ENCODE peak calls at places on chromosomes 5 and 9, in five cellular contexts. Y is heart left ventricle, E is breast epithelium, I is A549, T is transverse colon. L is an unnamed sample.

GRCh38 chr9:109880276-109881169 is 100.5 kb downstream of the PALM2AKAP2 start:
- DNase-seq in T (no peak), E (no peak), I (peak; percentile 66), Y (no peak), L (no peak)

GRCh38 chr9:77946969-77947368 is 84.6 kb downstream of the GNAQ start:
- DNase-seq in I (no peak), Y (peak; percentile 39), E (no peak), T (peak; percentile 49), L (no peak)

GRCh38 chr9:68416891-68417570 is 60.6 kb downstream of the PGM5 start:
- DNase-seq in T (no peak), Y (no peak), E (no peak), I (no peak), L (no peak)

GRCh38 chr5:98341711-98342042 is 431.8 kb upstream of the RGMB start:
- DNase-seq in Y (no peak), E (no peak), I (no peak), T (no peak), L (no peak)

GRCh38 chr5:162512935-162513575 is 445.5 kb downstream of the GABRG2 start:
- DNase-seq in E (no peak), I (no peak), Y (no peak), T (no peak), L (no peak)

GRCh38 chr5:143506881-143507552 is 103.5 kb upstream of the NR3C1 start:
- DNase-seq in E (peak; percentile 26), I (peak; percentile 65), T (no peak), Y (no peak), L (peak; percentile 58)

GRCh38 chr9:93207860-93208734 is 24.2 kb downstream of the WNK2 start:
- DNase-seq in E (no peak), T (no peak), Y (no peak), I (no peak), L (no peak)

GRCh38 chr5:113202904-113203716 is 226.5 kb downstream of the DCP2 start:
- DNase-seq in E (peak; percentile 23), I (no peak), Y (peak; percentile 91), T (no peak), L (peak; percentile 97)

GRCh38 chr5:99045864-99046263 is 117.1 kb upstream of the CHD1 start:
- DNase-seq in E (no peak), I (no peak), Y (no peak), T (no peak), L (no peak)

GRCh38 chr5:141517902-141518610 is 29.2 kb downstream of the PCDHGC5 start:
- DNase-seq in Y (no peak), T (no peak), I (no peak), E (no peak), L (no peak)

GRCh38 chr9:31336391-31336790 is 1048.1 kb upstream of the ACO1 start:
- DNase-seq in T (no peak), E (no peak), Y (no peak), I (no peak), L (no peak)

GRCh38 chr5:35129921-35130485 is 82.3 kb upstream of the AGXT2 start:
- DNase-seq in I (no peak), E (peak; percentile 25), T (peak; percentile 51), Y (no peak), L (peak; percentile 34)

GRCh38 chr5:143262393-143263174 is 140.9 kb downstream of the NR3C1 start:
- DNase-seq in Y (no peak), T (no peak), I (no peak), E (no peak), L (no peak)

GRCh38 chr9:112489876-112490661 is 3.4 kb downstream of the KIAA1958 start:
- DNase-seq in T (no peak), I (no peak), Y (no peak), E (no peak), L (no peak)

GRCh38 chr5:123875444-123876264 is 363.7 kb downstream of the CSNK1G3 start:
- DNase-seq in E (no peak), Y (peak; percentile 32), T (peak; percentile 14), I (no peak), L (no peak)

GRCh38 chr5:54655761-54656160 is 138.2 kb downstream of the SNX18 start:
- DNase-seq in Y (no peak), T (no peak), I (no peak), E (no peak), L (no peak)
- TF ChIP-seq POLR2A in Y (no peak), T (no peak), I (no peak), E (no peak), L (no peak)

DNA sequence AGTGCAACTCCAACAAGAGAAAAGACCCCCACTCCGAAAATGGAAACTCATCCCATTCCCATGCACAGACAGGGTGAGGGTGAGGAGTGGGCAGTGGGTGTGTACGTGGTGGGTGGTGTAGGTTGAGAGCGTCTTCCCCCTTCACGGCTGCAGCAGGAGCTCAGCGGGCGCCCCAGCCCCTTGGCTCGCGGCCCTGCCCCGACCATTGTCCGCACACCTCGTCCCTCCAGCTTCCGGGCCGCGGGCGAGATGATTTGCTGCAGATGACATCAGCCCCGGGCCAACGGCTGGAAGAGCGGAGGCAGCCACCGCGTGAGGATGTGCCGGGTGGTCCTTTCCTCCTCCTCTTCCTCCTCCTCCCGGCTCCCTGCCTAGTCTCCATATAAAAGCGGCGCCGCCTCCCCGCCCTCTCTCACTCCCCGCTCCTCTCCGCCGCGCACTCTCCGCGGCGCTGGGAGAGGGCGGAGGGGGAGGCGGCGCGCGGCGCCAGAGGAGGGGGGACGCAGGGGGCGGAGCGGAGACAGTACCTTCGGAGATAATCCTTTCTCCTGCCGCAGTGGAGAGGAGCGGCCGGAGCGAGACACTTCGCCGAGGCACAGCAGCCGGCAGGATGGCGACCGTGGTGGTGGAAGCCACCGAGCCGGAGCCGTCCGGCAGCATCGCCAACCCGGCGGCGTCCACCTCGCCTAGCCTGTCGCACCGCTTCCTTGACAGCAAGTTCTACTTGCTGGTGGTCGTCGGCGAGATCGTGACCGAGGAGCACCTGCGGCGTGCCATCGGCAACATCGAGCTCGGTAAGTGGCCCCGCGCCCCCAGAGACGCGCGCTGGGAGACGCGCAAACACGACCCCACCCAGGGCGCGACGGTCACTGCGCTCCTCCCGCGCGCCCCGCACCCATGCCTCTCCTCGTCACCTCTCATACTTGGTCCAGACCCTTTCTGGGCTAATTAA is at the start of gene MAP1B:
- DNase-seq in I (peak; percentile 67), Y (peak; percentile 69), E (no peak), T (no peak), L (no peak)
- TF ChIP-seq POLR2A in I (peak; percentile 92), Y (no peak), E (no peak), T (no peak), L (no peak)

DNA sequence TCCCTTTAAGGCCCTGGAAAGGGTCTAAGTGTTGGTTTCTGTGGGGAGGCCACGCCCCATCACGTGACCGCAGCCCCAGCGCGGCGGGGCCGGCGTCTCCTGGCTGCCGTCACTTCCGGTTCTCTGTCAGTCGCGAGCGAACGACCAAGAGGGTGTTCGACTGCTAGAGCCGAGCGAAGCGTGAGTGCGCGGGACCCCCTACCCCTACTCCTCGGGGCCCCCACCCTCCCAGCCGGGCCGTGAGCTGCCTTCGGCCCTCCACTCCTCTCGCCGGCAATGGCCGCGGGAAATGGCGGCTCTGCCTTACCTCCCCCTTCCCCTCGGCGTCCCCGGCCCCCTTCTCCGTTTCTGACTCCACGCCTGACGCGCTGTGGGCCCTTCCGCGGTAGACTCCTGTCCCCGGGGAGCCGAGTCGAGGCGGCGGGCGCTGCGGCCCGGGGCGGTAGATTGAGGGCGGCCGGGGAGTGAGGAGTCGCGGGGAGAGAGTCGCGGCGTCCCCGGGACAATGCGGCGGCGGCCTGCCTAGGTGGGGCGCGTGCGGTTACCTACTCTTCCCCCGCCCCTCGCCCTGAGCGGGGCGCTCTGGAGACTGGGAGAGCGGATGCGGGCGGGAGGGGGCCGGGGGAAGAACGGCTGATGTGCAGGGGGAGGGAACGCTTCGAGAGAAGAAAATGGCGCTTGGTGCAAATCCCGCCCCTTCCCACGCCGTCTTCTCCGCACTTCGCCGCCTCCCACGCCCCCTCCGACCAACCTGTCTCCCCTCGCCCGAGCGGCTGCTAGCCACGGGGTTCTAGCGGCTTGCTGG is at the start of gene SUB1:
- DNase-seq in Y (peak; percentile 97), I (peak; percentile 94), T (peak; percentile 95), E (peak; percentile 91), L (peak; percentile 97)
- TF ChIP-seq POLR2A in Y (no peak), I (peak; percentile 84), T (peak; percentile 87), E (peak; percentile 63), L (peak; percentile 81)

GRCh38 chr5:74641014-74641777 is 668 bp upstream of the ENC1 start:
- DNase-seq in E (peak; percentile 54), Y (peak; percentile 81), I (peak; percentile 66), T (peak; percentile 93), L (peak; percentile 87)
- TF ChIP-seq POLR2A in E (no peak), Y (no peak), I (peak; percentile 8), T (no peak), L (no peak)

DNA sequence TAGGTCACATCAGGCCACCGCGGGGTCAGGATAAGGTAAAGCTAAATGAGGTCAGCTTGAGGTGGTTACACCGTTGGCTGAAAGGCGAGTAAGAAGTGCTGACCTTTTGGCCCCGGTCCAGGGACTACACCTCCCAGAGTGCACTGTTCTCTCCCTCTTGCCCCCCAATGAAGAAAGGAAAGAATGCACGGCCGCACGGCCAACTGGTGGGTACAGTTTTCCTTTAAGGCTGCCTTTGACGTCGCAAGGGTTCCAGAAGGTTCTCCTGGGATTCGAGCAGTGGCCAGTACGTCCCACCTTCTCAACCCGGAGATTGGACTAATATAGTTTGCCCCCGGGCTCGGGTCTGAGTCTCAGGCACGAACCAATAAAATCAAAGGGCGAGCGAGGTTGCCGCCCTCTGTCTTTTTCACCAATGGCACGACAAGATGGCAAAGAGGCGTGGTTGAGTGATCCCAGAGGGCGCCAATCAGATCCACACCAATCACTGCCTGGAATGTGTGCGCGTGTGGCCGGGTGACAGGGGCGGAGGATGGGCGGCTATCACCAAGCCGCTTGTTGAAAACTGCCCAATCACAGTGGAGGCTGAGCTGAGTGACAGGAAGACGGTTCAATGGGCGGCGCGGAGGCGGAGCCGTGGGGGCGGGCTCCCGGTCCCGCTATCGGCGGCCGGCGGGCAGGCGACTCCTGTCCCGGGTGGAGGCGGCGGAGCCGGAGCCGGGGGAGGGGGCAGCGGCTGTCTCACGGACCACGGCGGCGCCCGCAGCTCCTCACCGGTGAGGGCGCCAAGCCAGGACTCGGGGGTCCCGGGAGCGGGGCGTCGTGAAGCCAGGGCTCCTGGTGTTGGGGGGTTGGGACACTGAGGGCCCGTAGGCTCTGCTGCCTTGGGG is at the start of gene DNAJB5:
- DNase-seq in Y (peak; percentile 99), T (peak; percentile 98), E (peak; percentile 100), I (peak; percentile 99), L (peak; percentile 97)
- TF ChIP-seq POLR2A in Y (peak; percentile 93), T (peak; percentile 74), E (peak; percentile 41), I (peak; percentile 53), L (peak; percentile 83)

GRCh38 chr9:133125706-133126696 is 5.0 kb upstream of the RALGDS start:
- DNase-seq in E (no peak), T (peak; percentile 45), I (no peak), Y (peak; percentile 61), L (peak; percentile 63)

GRCh38 chr9:133129001-133129799 is 8.2 kb upstream of the RALGDS start:
- DNase-seq in Y (peak; percentile 61), T (peak; percentile 8), I (no peak), E (no peak), L (no peak)

GRCh38 chr9:133128152-133128551 is 7.1 kb upstream of the RALGDS start:
- DNase-seq in E (no peak), Y (no peak), I (no peak), T (no peak), L (no peak)

GRCh38 chr9:133126697-133127339 is 5.8 kb upstream of the RALGDS start:
- DNase-seq in T (peak; percentile 12), E (no peak), I (no peak), Y (no peak), L (no peak)

GRCh38 chr9:133127340-133127981 is 6.4 kb upstream of the RALGDS start:
- DNase-seq in T (peak; percentile 70), Y (peak; percentile 72), E (peak; percentile 95), I (no peak), L (peak; percentile 91)
- TF ChIP-seq POLR2A in T (no peak), Y (no peak), E (no peak), I (no peak), L (no peak)

L was measured in right lobe of liver.